ENCODE peak calls at places on chromosomes 7 and 10, in six cellular contexts. One of them, this sample, is unnamed.

GRCh38 chr7:27189560-27190283 is 4.7 kb upstream of the HOXA11 start:
- DNase-seq in CD4-positive, alpha-beta T cell: no peak
- DNase-seq in body of pancreas: no peak
- DNase-seq in mucosa of descending colon: peak; percentile 55
- DNase-seq in upper lobe of right lung: peak; percentile 30
- DNase-seq in cardiac fibroblast: no peak
- DNase-seq in this sample: no peak

GRCh38 chr10:72821606-72822005 is 71.9 kb upstream of the OIT3 start:
- DNase-seq in CD4-positive, alpha-beta T cell: no peak
- DNase-seq in body of pancreas: no peak
- DNase-seq in mucosa of descending colon: no peak
- DNase-seq in upper lobe of right lung: no peak
- DNase-seq in cardiac fibroblast: no peak
- DNase-seq in this sample: no peak

GRCh38 chr7:89312561-89312960 is 517.0 kb upstream of the TEX47 start:
- DNase-seq in CD4-positive, alpha-beta T cell: no peak
- DNase-seq in body of pancreas: no peak
- DNase-seq in mucosa of descending colon: no peak
- DNase-seq in upper lobe of right lung: no peak
- DNase-seq in cardiac fibroblast: no peak
- DNase-seq in this sample: no peak

GRCh38 chr10:132671171-132672154 is 114.5 kb downstream of the NKX6-2 start:
- DNase-seq in CD4-positive, alpha-beta T cell: no peak
- DNase-seq in body of pancreas: no peak
- DNase-seq in mucosa of descending colon: no peak
- DNase-seq in upper lobe of right lung: peak; percentile 33
- DNase-seq in cardiac fibroblast: no peak
- DNase-seq in this sample: no peak

GRCh38 chr7:47170516-47170915 is 411.4 kb downstream of the TNS3 start:
- DNase-seq in CD4-positive, alpha-beta T cell: no peak
- DNase-seq in body of pancreas: no peak
- DNase-seq in mucosa of descending colon: no peak
- DNase-seq in upper lobe of right lung: no peak
- DNase-seq in cardiac fibroblast: peak; percentile 22
- DNase-seq in this sample: no peak

GRCh38 chr10:56349611-56350010 is 11.4 kb downstream of the ZWINT start:
- DNase-seq in CD4-positive, alpha-beta T cell: no peak
- DNase-seq in body of pancreas: no peak
- DNase-seq in mucosa of descending colon: no peak
- DNase-seq in upper lobe of right lung: no peak
- DNase-seq in cardiac fibroblast: peak; percentile 6
- DNase-seq in this sample: no peak

GRCh38 chr10:458466-458865 is 231.0 kb downstream of the DIP2C start:
- DNase-seq in CD4-positive, alpha-beta T cell: no peak
- DNase-seq in body of pancreas: no peak
- DNase-seq in mucosa of descending colon: no peak
- DNase-seq in upper lobe of right lung: no peak
- DNase-seq in cardiac fibroblast: no peak
- DNase-seq in this sample: no peak

GRCh38 chr10:112375721-112376577 is 2.0 kb downstream of the ACSL5 start:
- DNase-seq in CD4-positive, alpha-beta T cell: peak; percentile 22
- DNase-seq in body of pancreas: peak; percentile 63
- DNase-seq in mucosa of descending colon: peak; percentile 69
- DNase-seq in upper lobe of right lung: peak; percentile 81
- DNase-seq in cardiac fibroblast: peak; percentile 35
- DNase-seq in this sample: no peak

GRCh38 chr10:131906269-131906639 is 5.4 kb downstream of the PPP2R2D start:
- DNase-seq in CD4-positive, alpha-beta T cell: no peak
- DNase-seq in body of pancreas: no peak
- DNase-seq in mucosa of descending colon: no peak
- DNase-seq in upper lobe of right lung: no peak
- DNase-seq in cardiac fibroblast: no peak
- DNase-seq in this sample: no peak

GRCh38 chr7:102153586-102153948 is 133.1 kb upstream of the SH2B2 start:
- DNase-seq in CD4-positive, alpha-beta T cell: no peak
- DNase-seq in body of pancreas: no peak
- DNase-seq in mucosa of descending colon: no peak
- DNase-seq in upper lobe of right lung: no peak
- DNase-seq in cardiac fibroblast: no peak
- DNase-seq in this sample: no peak

GRCh38 chr7:96837583-96837982 is 127.9 kb upstream of the SEM1 start:
- DNase-seq in CD4-positive, alpha-beta T cell: peak; percentile 20
- DNase-seq in body of pancreas: no peak
- DNase-seq in mucosa of descending colon: no peak
- DNase-seq in upper lobe of right lung: no peak
- DNase-seq in cardiac fibroblast: no peak
- DNase-seq in this sample: no peak

GRCh38 chr7:122415510-122415909 is 111.0 kb upstream of the FEZF1 start:
- DNase-seq in CD4-positive, alpha-beta T cell: no peak
- DNase-seq in body of pancreas: no peak
- DNase-seq in mucosa of descending colon: no peak
- DNase-seq in upper lobe of right lung: no peak
- DNase-seq in cardiac fibroblast: no peak
- DNase-seq in this sample: no peak

DNA sequence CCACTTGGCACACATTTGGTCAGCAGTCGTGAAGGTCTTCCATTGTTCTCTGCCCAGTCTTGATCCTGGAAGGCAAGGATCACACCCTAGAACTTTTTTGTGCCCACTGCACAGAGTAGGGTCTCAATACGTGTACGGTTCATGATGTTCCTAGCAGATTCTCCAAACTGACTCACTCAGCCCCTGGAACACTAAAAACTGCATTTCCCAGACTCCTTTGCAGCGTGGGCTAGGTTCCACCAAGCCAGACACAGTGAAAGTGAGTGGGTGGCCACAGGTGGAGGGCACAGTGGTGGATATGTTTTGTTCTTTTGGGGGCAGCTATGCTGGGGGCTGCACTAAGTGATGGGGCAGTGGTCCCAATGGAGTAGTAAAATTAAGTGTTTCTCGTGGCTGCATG is 1.5 kb upstream of the LHPP start:
- DNase-seq in CD4-positive, alpha-beta T cell: no peak
- DNase-seq in body of pancreas: no peak
- DNase-seq in mucosa of descending colon: no peak
- DNase-seq in upper lobe of right lung: no peak
- DNase-seq in cardiac fibroblast: no peak
- DNase-seq in this sample: no peak
- TF ChIP-seq CTCF in CD4-positive, alpha-beta T cell: no peak
- TF ChIP-seq CTCF in body of pancreas: no peak
- TF ChIP-seq CTCF in mucosa of descending colon: no peak
- TF ChIP-seq CTCF in upper lobe of right lung: no peak
- TF ChIP-seq CTCF in cardiac fibroblast: no peak
- TF ChIP-seq CTCF in this sample: no peak

DNA sequence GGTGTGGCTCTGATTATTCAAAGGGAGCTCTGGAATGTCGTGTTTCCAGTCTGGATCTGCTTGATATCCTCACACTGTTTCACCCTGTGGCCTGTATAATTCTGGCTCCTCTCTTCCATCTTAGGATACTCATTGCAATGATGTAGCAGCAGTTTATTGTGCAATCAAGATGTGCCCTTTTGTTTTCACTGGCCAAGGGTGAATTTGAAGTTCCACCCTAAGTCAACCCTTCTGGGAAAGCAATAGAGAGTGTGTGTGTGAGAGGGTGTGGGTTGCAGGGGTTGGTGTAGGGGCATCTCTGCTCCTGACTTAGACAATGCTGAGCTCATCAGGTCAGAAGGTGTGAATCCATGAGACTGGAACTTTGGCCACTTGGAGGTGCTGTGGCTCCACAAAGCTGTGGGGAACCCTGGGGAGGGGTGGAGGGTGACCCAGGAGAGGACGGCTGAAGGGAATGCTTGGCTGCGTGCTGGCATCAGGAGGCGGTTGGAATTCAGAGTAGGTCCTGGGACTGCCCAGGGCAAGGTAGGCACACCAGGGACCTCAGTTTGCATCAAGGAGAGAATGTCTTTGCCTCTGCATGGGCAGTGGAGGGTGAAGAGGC is 118.0 kb upstream of the PRSS58 start:
- DNase-seq in CD4-positive, alpha-beta T cell: no peak
- DNase-seq in body of pancreas: no peak
- DNase-seq in mucosa of descending colon: no peak
- DNase-seq in upper lobe of right lung: no peak
- DNase-seq in cardiac fibroblast: peak; percentile 21
- DNase-seq in this sample: no peak
- TF ChIP-seq CTCF in CD4-positive, alpha-beta T cell: no peak
- TF ChIP-seq CTCF in body of pancreas: no peak
- TF ChIP-seq CTCF in mucosa of descending colon: no peak
- TF ChIP-seq CTCF in upper lobe of right lung: no peak
- TF ChIP-seq CTCF in cardiac fibroblast: peak; percentile 9
- TF ChIP-seq CTCF in this sample: peak; percentile 35

GRCh38 chr7:49635800-49636199 is 137.6 kb upstream of the VWC2 start:
- DNase-seq in CD4-positive, alpha-beta T cell: no peak
- DNase-seq in body of pancreas: no peak
- DNase-seq in mucosa of descending colon: no peak
- DNase-seq in upper lobe of right lung: no peak
- DNase-seq in cardiac fibroblast: no peak
- DNase-seq in this sample: no peak
- TF ChIP-seq CTCF in CD4-positive, alpha-beta T cell: no peak
- TF ChIP-seq CTCF in body of pancreas: no peak
- TF ChIP-seq CTCF in mucosa of descending colon: no peak
- TF ChIP-seq CTCF in upper lobe of right lung: no peak
- TF ChIP-seq CTCF in cardiac fibroblast: no peak
- TF ChIP-seq CTCF in this sample: no peak

GRCh38 chr10:5601826-5602225 is 64.6 kb downstream of the ASB13 start:
- DNase-seq in CD4-positive, alpha-beta T cell: no peak
- DNase-seq in body of pancreas: no peak
- DNase-seq in mucosa of descending colon: no peak
- DNase-seq in upper lobe of right lung: no peak
- DNase-seq in cardiac fibroblast: no peak
- DNase-seq in this sample: no peak
- TF ChIP-seq CTCF in CD4-positive, alpha-beta T cell: no peak
- TF ChIP-seq CTCF in body of pancreas: no peak
- TF ChIP-seq CTCF in mucosa of descending colon: no peak
- TF ChIP-seq CTCF in upper lobe of right lung: no peak
- TF ChIP-seq CTCF in cardiac fibroblast: no peak
- TF ChIP-seq CTCF in this sample: no peak

GRCh38 chr10:96671207-96671890 is 49.0 kb downstream of the PIK3AP1 start:
- DNase-seq in CD4-positive, alpha-beta T cell: no peak
- DNase-seq in body of pancreas: no peak
- DNase-seq in mucosa of descending colon: no peak
- DNase-seq in upper lobe of right lung: no peak
- DNase-seq in cardiac fibroblast: no peak
- DNase-seq in this sample: no peak
- TF ChIP-seq CTCF in CD4-positive, alpha-beta T cell: no peak
- TF ChIP-seq CTCF in body of pancreas: no peak
- TF ChIP-seq CTCF in mucosa of descending colon: no peak
- TF ChIP-seq CTCF in upper lobe of right lung: no peak
- TF ChIP-seq CTCF in cardiac fibroblast: no peak
- TF ChIP-seq CTCF in this sample: no peak

DNA sequence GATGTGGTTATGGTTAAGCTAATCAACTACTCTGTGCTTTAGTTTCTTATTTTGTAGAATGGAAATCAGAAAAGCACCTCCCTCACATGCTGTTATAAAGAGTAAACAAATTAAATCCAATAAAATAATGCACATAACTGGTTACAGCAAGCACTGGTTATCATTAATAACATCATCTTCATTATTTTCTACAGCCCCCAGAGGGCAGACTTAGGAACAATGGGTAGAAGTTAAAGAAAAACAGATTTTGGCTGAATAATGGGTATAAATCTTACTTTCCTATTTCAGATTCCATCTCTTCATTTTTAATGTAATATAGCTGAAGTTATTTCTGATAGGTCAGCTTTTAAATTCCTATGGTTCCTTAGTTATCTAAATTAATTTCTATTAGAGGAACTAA is 126.5 kb downstream of the DOCK4 start:
- DNase-seq in CD4-positive, alpha-beta T cell: no peak
- DNase-seq in body of pancreas: no peak
- DNase-seq in mucosa of descending colon: no peak
- DNase-seq in upper lobe of right lung: no peak
- DNase-seq in cardiac fibroblast: peak; percentile 51
- DNase-seq in this sample: no peak
- TF ChIP-seq CTCF in CD4-positive, alpha-beta T cell: no peak
- TF ChIP-seq CTCF in body of pancreas: no peak
- TF ChIP-seq CTCF in mucosa of descending colon: no peak
- TF ChIP-seq CTCF in upper lobe of right lung: peak; percentile 27
- TF ChIP-seq CTCF in cardiac fibroblast: peak; percentile 28
- TF ChIP-seq CTCF in this sample: no peak

GRCh38 chr7:130955560-130955919 is 221.5 kb upstream of the KLF14 start:
- DNase-seq in CD4-positive, alpha-beta T cell: no peak
- DNase-seq in body of pancreas: no peak
- DNase-seq in mucosa of descending colon: no peak
- DNase-seq in upper lobe of right lung: no peak
- DNase-seq in cardiac fibroblast: no peak
- DNase-seq in this sample: no peak
- TF ChIP-seq CTCF in CD4-positive, alpha-beta T cell: no peak
- TF ChIP-seq CTCF in body of pancreas: no peak
- TF ChIP-seq CTCF in mucosa of descending colon: no peak
- TF ChIP-seq CTCF in upper lobe of right lung: no peak
- TF ChIP-seq CTCF in cardiac fibroblast: no peak
- TF ChIP-seq CTCF in this sample: no peak

DNA sequence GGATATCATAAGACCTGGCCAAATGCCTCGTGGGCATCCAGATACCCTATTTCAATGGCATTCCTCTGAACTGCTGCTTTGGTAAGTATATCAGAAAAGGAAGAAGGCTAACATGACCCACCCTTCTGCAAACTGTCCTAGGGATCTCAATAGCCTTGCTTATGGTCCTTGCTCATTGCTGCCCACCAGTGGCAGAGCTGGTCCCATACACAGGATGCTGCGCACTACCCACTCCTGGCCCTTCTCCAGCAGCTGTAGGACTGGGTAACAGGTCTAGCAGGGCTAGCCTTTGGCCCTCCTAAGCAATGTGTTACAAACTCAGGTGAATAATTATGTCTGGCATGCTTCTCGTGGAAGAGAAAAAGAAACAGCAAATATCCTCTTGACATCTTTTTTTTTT is 72.5 kb downstream of the C10orf90 start:
- DNase-seq in CD4-positive, alpha-beta T cell: no peak
- DNase-seq in body of pancreas: peak; percentile 82
- DNase-seq in mucosa of descending colon: no peak
- DNase-seq in upper lobe of right lung: peak; percentile 70
- DNase-seq in cardiac fibroblast: peak; percentile 63
- DNase-seq in this sample: peak; percentile 21
- TF ChIP-seq CTCF in CD4-positive, alpha-beta T cell: no peak
- TF ChIP-seq CTCF in body of pancreas: peak; percentile 73
- TF ChIP-seq CTCF in mucosa of descending colon: no peak
- TF ChIP-seq CTCF in upper lobe of right lung: peak; percentile 50
- TF ChIP-seq CTCF in cardiac fibroblast: peak; percentile 82
- TF ChIP-seq CTCF in this sample: peak; percentile 64

DNA sequence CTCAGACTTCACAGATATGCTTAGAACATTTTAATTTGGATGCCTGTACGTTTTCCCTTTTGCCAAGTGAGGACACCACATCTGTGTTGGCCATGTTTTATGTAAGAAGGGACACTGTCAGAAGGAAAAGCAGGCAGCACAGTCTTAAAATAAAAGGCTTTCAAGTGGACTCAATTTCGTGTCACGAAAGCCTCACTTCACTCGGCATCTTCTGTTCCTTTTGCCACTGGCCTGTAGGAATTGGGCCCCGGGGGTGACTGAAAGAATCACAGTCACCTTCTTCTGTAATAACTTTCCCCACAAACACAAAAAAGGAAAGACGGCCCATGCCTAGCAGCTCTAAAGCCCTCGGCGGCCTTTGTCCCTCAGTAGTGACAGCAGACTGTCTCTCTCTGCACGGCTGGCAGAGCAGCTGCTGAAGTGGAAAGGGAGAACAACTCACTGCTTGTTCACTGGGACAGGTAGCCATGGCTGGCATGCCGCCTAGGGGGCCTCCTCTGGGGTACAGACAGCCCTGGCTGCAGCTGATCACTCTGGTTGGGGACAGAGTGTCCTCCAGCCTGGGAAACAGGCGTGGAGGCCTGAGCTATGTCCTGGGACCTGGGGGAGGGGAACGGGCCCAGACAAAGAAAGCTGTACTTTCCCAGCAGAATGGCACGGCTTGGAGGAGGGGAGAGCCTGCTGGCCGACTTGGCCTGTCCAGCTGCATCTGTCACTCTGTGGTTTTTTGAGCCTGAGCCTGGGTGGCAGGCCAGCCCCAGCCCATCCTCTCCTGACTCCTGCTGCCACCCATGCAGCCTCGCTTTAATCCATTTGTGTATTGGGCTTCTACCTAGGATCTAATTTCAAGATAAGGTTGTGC is 4.4 kb downstream of the RASSF4 start:
- DNase-seq in CD4-positive, alpha-beta T cell: no peak
- DNase-seq in body of pancreas: peak; percentile 87
- DNase-seq in mucosa of descending colon: no peak
- DNase-seq in upper lobe of right lung: peak; percentile 90
- DNase-seq in cardiac fibroblast: peak; percentile 35
- DNase-seq in this sample: no peak
- TF ChIP-seq CTCF in CD4-positive, alpha-beta T cell: no peak
- TF ChIP-seq CTCF in body of pancreas: no peak
- TF ChIP-seq CTCF in mucosa of descending colon: no peak
- TF ChIP-seq CTCF in upper lobe of right lung: no peak
- TF ChIP-seq CTCF in cardiac fibroblast: no peak
- TF ChIP-seq CTCF in this sample: no peak